ENCODE peak calls at places on chromosomes 11 and 22, in ten cellular contexts. P is adrenal gland, N is endothelial cell of umbilical vein, U is HepG2, R is IMR-90, A is tibial nerve, E is A549, F is prostate gland, O is spleen, M is upper lobe of left lung. L is an unnamed sample.

GRCh38 chr11:46112961-46113617 is 8.2 kb downstream of the PHF21A start:
- DNase-seq in E (peak; percentile 74), P (peak; percentile 34), R (peak; percentile 68), U (peak; percentile 59), A (no peak), O (no peak), M (no peak), N (peak; percentile 58), F (peak; percentile 49), L (peak; percentile 67)

GRCh38 chr11:31922450-31922849 is 111.3 kb upstream of the PAX6 start:
- DNase-seq in E (no peak), P (no peak), R (no peak), F (no peak), N (no peak), A (no peak), M (no peak), U (no peak), O (no peak), L (no peak)

GRCh38 chr11:59857444-59858434 is 8.5 kb downstream of the TCN1 start:
- DNase-seq in A (no peak), R (no peak), E (peak; percentile 6), N (peak; percentile 75), O (no peak), F (no peak), P (peak; percentile 7), U (no peak), M (no peak), L (no peak)

GRCh38 chr11:104705475-104706195 is 192.6 kb downstream of the CASP12 start:
- DNase-seq in N (peak; percentile 63), R (peak; percentile 18), F (peak; percentile 21), A (no peak), P (peak; percentile 57), M (no peak), E (no peak), U (no peak), O (peak; percentile 74), L (peak; percentile 21)

GRCh38 chr11:119284344-119285157 is 32.4 kb downstream of the MCAM start:
- DNase-seq in E (peak; percentile 25), F (no peak), N (peak; percentile 39), U (peak; percentile 34), M (no peak), A (no peak), R (peak; percentile 47), P (peak; percentile 17), O (no peak), L (no peak)

GRCh38 chr22:49856766-49857618 is 3.3 kb downstream of the ZBED4 start:
- DNase-seq in O (peak; percentile 77), F (no peak), U (no peak), P (no peak), M (no peak), N (no peak), A (no peak), R (no peak), E (no peak), L (no peak)

GRCh38 chr11:134944986-134945385 is 532.9 kb upstream of the B3GAT1 start:
- DNase-seq in P (no peak), A (no peak), U (no peak), M (no peak), F (no peak), E (no peak), O (no peak), R (no peak), N (no peak), L (no peak)

GRCh38 chr11:76918941-76919386 is 58.2 kb downstream of the ACER3 start:
- DNase-seq in E (peak; percentile 21), P (peak; percentile 39), U (peak; percentile 58), N (peak; percentile 73), M (no peak), A (no peak), O (no peak), R (peak; percentile 78), F (peak; percentile 28), L (no peak)

GRCh38 chr22:30481711-30482110 is 9.9 kb upstream of the SEC14L3 start:
- DNase-seq in F (no peak), O (no peak), N (no peak), A (no peak), M (no peak), U (no peak), E (no peak), P (no peak), R (peak; percentile 8), L (no peak)

DNA sequence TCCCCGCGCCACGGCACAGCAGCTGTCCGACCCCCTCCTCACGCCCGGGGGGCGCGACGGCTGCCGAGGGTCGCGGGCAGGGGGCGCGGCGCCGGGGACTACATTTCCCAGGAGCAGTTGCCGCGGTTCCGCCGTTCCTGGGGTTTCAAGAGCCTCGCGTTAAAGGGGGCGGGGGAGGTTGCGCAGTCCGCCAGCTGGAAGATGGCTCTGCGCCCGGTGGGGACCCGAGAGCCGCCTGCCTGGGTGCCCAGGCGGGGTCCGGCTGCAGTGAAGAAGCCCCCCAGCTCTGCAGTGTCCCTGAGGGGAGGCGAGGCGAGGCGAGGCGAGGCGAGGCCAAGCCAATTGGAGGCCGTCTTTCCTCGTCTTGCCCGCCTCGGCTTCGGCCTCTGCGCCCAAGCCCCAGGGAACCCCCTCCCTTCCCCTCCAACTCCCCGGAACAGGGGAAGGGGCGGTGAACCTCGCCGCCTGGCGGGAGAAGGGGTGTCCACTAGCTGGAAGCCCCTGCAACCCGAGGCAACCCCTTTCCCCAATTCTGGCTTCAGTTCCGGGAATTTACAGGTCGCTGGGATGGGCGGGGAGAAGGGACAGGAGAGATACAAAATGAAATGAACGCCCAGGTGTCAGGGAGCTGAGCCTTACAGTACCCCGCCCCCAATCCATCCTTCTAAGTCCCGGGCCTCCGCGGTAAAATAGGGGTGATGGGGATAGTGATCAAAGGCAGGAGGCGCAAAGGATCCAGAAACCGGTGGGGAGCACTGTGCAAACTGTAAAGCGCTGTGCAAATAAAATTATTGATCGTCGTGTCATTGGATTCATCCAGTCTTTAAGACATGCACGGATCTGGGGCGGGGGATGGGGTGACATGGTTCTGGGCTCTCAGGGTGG is 5.2 kb upstream of the GCAT start:
- DNase-seq in F (no peak), E (no peak), P (peak; percentile 68), M (peak; percentile 90), N (peak; percentile 51), U (peak; percentile 54), O (no peak), R (peak; percentile 39), A (no peak), L (peak; percentile 78)
- H3K4me1 ChIP-seq in F (no peaks in the 10 kb centered on the region), E (peaks cover 16% of the 10 kb centered on the region), P (peaks cover 27% of the 10 kb centered on the region), M (peaks cover 31% of the 10 kb centered on the region), N (peaks cover 31% of the 10 kb centered on the region), U (peaks cover 25% of the 10 kb centered on the region), O (peaks cover 58% of the 10 kb centered on the region), R (peaks cover 12% of the 10 kb centered on the region), A (peaks cover 33% of the 10 kb centered on the region), L (peaks cover 33% of the 10 kb centered on the region)

DNA sequence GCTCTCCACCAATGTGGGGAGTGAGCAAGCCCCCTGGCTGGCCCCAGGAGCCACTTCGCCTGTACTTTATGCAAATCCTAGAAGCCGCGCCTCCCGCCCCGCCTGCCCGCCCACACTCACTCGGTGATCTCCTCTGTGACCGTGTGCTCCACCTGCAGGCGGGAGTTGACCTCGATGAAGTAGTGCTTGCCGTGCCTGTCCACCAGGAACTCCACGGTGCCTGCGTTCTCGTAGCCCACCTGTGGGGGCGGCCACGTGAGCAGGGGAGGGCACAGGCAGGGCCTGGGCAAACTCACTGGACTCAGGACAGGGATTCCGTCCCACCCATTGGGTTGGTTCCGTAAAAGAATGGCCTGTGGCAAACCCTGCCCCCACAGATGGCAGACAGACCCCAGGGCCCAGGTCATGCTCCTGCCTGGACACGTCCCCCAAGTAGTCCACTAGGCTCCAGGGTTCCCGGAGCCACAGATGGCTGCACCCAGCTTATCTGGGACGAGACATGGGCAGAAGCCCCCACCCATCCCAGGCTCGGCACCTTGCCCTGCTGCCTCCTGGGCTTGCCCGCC is 11.9 kb downstream of the LRFN4 start:
- DNase-seq in E (peak; percentile 89), U (peak; percentile 82), P (no peak), R (no peak), F (no peak), N (no peak), A (no peak), M (peak; percentile 92), O (peak; percentile 92), L (no peak)
- TF ChIP-seq POLR2A in E (no peak), U (no peak), P (no peak), R (no peak), F (no peak), N (no peak), A (no peak), M (no peak), O (no peak), L (no peak)

GRCh38 chr11:13338437-13339069 is 61.0 kb downstream of the BMAL1 start:
- DNase-seq in U (no peak), R (peak; percentile 69), M (no peak), A (no peak), O (no peak), P (peak; percentile 51), N (no peak), F (no peak), E (peak; percentile 81), L (no peak)

GRCh38 chr11:13334068-13334785 is 56.6 kb downstream of the BMAL1 start:
- DNase-seq in R (no peak), A (no peak), F (no peak), P (no peak), E (no peak), U (no peak), M (no peak), N (no peak), O (no peak), L (no peak)

GRCh38 chr11:13335319-13335718 is 57.7 kb downstream of the BMAL1 start:
- DNase-seq in U (peak; percentile 49), O (no peak), R (peak; percentile 66), F (peak; percentile 27), M (no peak), E (peak; percentile 71), P (peak; percentile 80), N (peak; percentile 61), A (peak; percentile 63), L (peak; percentile 77)

GRCh38 chr11:13337986-13338436 is 60.4 kb downstream of the BMAL1 start:
- DNase-seq in R (peak; percentile 78), O (no peak), M (no peak), A (no peak), N (peak; percentile 81), P (peak; percentile 37), E (peak; percentile 43), U (no peak), F (no peak), L (no peak)

DNA sequence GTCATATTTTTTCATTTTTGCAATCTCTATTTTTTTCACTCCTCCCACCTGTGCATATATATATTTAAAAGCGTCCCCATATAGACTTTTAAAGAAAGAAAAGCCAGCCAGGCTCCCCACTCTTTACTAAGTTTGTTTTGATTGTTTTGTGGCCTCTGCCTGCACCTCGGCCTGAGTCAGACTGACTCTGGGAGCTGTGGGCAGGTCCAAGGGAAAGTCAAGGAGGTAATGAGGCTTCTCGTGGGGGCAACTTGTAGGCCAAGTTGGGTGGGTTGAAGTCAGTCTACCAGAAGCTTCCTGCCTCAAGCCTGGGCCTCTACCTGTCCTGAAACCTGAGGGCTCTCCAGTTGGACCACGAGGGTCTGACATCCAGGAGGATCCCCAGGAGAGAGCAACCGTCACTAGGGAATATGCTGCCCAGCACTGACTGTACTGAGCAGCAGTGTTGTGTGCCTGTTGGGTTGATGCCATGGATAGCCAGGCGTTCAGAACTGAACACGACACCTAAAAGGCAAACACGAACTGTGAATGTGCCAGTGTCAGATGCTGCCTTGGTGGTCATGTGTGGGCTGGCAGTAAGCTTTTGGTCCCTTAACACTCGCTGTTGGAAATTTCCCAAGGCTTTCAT is 58.8 kb downstream of the BMAL1 start:
- DNase-seq in M (no peak), U (no peak), N (no peak), O (no peak), A (no peak), P (no peak), F (no peak), R (peak; percentile 47), E (no peak), L (peak; percentile 34)
- H3K4me1 ChIP-seq in M (peaks cover 43% of the 10 kb centered on the region), U (peaks cover 39% of the 10 kb centered on the region), N (peaks cover 27% of the 10 kb centered on the region), O (peaks cover 75% of the 10 kb centered on the region), A (peaks cover 14% of the 10 kb centered on the region), P (peaks cover 28% of the 10 kb centered on the region), F (no peaks in the 10 kb centered on the region), R (peaks cover 29% of the 10 kb centered on the region), E (peaks cover 93% of the 10 kb centered on the region), L (peaks cover 6% of the 10 kb centered on the region)

GRCh38 chr11:57801185-57801490 is 39.5 kb downstream of the CTNND1 start:
- DNase-seq in O (no peak), E (no peak), R (no peak), M (no peak), P (no peak), F (no peak), U (no peak), A (no peak), N (peak; percentile 73), L (no peak)
- TF ChIP-seq POLR2A in O (no peak), E (no peak), R (no peak), M (no peak), P (no peak), F (no peak), U (no peak), A (no peak), N (no peak), L (no peak)